ENCODE peak calls at places on chromosomes 6 and 20, in four cellular contexts. A is fibroblast of pulmonary artery, Q is GM12865, B is pancreas. P is an unnamed sample.

GRCh38 chr6:41728073-41728936 is 7.1 kb downstream of the TFEB start:
- DNase-seq in Q (peak), B (no peak), A (no peak), P (no peak)

GRCh38 chr6:137827977-137828815 is 38.9 kb upstream of the TNFAIP3 start:
- DNase-seq in A (no peak), B (no peak), Q (peak), P (no peak)

GRCh38 chr6:151372164-151372563 is 19.2 kb downstream of the ZBTB2 start:
- DNase-seq in B (no peak), A (no peak), Q (no peak), P (no peak)

GRCh38 chr6:19736066-19736465 is 101.1 kb upstream of the ID4 start:
- DNase-seq in Q (no peak), A (no peak), B (no peak), P (no peak)

GRCh38 chr6:122114733-122115132 is 284.7 kb upstream of the HSF2 start:
- DNase-seq in Q (no peak), A (no peak), B (no peak), P (no peak)

GRCh38 chr6:27608916-27609883 is 136.3 kb upstream of the ZNF184 start:
- DNase-seq in B (peak), A (peak), Q (peak), P (peak)

GRCh38 chr6:151136141-151136755 is 103.5 kb upstream of the AKAP12 start:
- DNase-seq in A (no peak), B (peak), Q (no peak), P (no peak)

GRCh38 chr20:19254086-19254821 is 41.8 kb downstream of the SLC24A3 start:
- DNase-seq in A (no peak), Q (no peak), B (no peak), P (peak)

GRCh38 chr6:26330835-26331808 is 33.9 kb upstream of the BTN3A2 start:
- DNase-seq in B (no peak), A (no peak), Q (peak), P (no peak)

GRCh38 chr20:22836877-22837276 is 198.2 kb upstream of the SSTR4 start:
- DNase-seq in A (peak), Q (no peak), B (no peak), P (peak)

GRCh38 chr6:163828038-163828790 is 413.7 kb downstream of the QKI start:
- DNase-seq in Q (no peak), B (no peak), A (no peak), P (no peak)

GRCh38 chr20:58550661-58551060 is 35.5 kb upstream of the APCDD1L start:
- DNase-seq in A (peak), Q (no peak), B (no peak), P (peak)

GRCh38 chr6:33607784-33608161 is 13.3 kb upstream of the ITPR3 start:
- DNase-seq in B (no peak), A (no peak), Q (peak), P (no peak)

GRCh38 chr20:12171927-12172581 is 254.4 kb downstream of the BTBD3 start:
- DNase-seq in Q (no peak), A (peak), B (no peak), P (peak)

GRCh38 chr20:41318271-41318649 is 729 bp upstream of the ZHX3 start:
- DNase-seq in Q (no peak), A (no peak), B (no peak), P (no peak)

GRCh38 chr6:10112871-10113584 is 301.8 kb downstream of the TFAP2A start:
- DNase-seq in A (no peak), B (no peak), Q (no peak), P (no peak)

GRCh38 chr6:79812195-79812594 is 135.2 kb downstream of the ELOVL4 start:
- DNase-seq in Q (no peak), A (no peak), B (no peak), P (no peak)

GRCh38 chr6:79841577-79842381 is 105.6 kb downstream of the ELOVL4 start:
- DNase-seq in B (no peak), A (peak), Q (no peak), P (no peak)

GRCh38 chr6:156780117-156780641 is 3.0 kb downstream of the ARID1B start:
- DNase-seq in B (peak), A (peak), Q (peak), P (peak)

GRCh38 chr6:151018911-151019795 is 153.7 kb downstream of the MTHFD1L start:
- DNase-seq in A (no peak), Q (no peak), B (no peak), P (no peak)

GRCh38 chr6:3872370-3872854 is 23.2 kb downstream of the FAM50B start:
- DNase-seq in B (no peak), Q (no peak), A (no peak), P (no peak)

GRCh38 chr6:158279615-158280014 is 32.6 kb upstream of the TULP4 start:
- DNase-seq in Q (no peak), B (no peak), A (peak), P (no peak)

GRCh38 chr6:37511910-37512399 is 12.3 kb upstream of the CCDC167 start:
- DNase-seq in Q (no peak), A (no peak), B (no peak), P (no peak)

GRCh38 chr20:2748551-2749342 is 51.7 kb downstream of the CPXM1 start:
- DNase-seq in A (no peak), B (no peak), Q (no peak), P (no peak)

GRCh38 chr20:17909745-17910345 is 58.7 kb downstream of the SNX5 start:
- DNase-seq in Q (no peak), B (no peak), A (peak), P (peak)

GRCh38 chr6:12111271-12111670 is 99.2 kb downstream of the HIVEP1 start:
- DNase-seq in B (no peak), Q (no peak), A (no peak), P (no peak)

GRCh38 chr6:12875061-12875460 is 158.5 kb downstream of the PHACTR1 start:
- DNase-seq in B (no peak), Q (no peak), A (peak), P (peak)

GRCh38 chr6:42118162-42119001 is 24.0 kb downstream of the C6orf132 start:
- DNase-seq in Q (no peak), A (no peak), B (peak), P (no peak)

GRCh38 chr6:96522469-96523009 is 933 bp downstream of the UFL1 start:
- DNase-seq in B (no peak), Q (peak), A (peak), P (peak)

GRCh38 chr6:83574783-83575182 is 62.4 kb downstream of the PRSS35 start:
- DNase-seq in A (no peak), B (no peak), Q (no peak), P (no peak)

GRCh38 chr6:24650365-24650764 is 4.4 kb upstream of the KIAA0319 start:
- DNase-seq in Q (no peak), B (no peak), A (no peak), P (no peak)

GRCh38 chr20:38032585-38033329 is 499 bp downstream of the TTI1 start:
- DNase-seq in A (no peak), B (peak), Q (peak), P (no peak)

GRCh38 chr6:32189742-32190053 is 304 bp downstream of the PBX2 start:
- DNase-seq in A (no peak), B (no peak), Q (no peak), P (no peak)
- H3K4me3 ChIP-seq in A (peak), B (peak), Q (peak), P (peak)

DNA sequence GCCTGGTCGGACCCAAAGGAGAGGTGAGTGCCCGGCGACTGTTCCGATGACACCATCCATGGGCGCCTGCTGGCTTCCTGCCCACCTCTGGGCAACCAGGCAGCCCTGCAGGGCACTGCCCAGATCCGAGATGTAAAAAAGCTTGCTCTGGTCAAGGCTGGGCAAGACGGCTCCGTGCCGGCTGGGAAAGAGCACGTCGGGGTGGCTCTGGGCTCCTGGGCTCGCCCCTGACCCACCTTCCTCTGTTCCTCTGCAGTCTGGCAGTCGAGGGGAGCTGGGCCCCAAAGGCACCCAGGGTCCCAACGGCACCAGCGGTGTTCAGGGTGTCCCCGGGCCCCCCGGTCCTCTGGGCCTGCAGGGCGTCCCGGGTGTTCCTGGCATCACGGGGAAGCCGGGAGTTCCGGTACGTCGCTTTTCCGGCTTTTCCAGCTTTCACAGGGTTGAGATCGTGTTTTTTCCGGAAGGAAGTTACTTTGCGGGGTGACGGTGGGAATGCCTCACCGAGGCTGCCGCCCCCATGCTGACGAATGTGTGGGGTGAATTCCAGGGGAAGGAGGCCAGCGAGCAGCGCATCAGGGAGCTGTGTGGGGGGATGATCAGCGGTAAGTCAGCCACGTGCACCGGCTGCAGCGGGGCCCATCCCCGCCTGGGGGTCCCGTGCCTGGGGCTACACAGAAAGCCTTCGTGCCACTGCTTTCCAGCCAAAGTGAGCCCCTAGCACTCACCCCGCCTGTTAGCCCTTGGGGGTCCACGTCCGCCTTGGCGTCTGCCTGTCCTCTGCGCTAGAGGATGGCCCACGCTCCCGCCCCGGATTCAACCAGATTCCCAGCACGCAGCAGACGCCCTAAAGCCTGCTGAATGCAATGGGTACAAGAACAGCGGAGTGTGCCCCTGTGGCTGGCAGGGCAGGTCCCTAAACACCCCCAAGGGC is 19.3 kb downstream of the COL9A3 start:
- DNase-seq in A (no peak), B (no peak), Q (no peak), P (no peak)
- H3K4me3 ChIP-seq in A (no peak), B (no peak), Q (no peak), P (no peak)

DNA sequence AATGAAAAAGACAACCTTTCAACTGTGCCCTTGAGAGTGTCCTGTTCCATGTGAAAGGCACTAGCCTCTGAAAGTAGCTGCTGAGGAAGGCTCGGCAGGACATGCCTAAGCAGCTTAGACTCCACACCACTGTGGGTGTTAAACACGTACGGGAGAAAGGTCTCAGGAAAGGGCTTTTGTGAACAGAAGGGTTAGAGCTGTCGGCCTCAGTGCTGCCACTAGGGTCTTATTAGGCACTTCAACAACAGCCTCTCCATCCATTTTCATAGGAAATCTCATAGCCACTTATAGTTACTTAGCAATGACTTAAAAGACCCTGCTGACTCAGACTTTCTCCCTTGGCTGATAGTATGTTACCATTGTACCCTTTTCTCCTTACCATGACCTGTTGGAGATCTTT is 662.8 kb downstream of the TBC1D32 start:
- DNase-seq in A (no peak), Q (no peak), B (no peak), P (no peak)
- H3K4me3 ChIP-seq in A (no peak), Q (no peak), B (no peak), P (no peak)

GRCh38 chr20:30921286-30922071 is 336.0 kb upstream of the DEFB115 start:
- DNase-seq in B (no peak), A (no peak), Q (no peak), P (peak)
- H3K4me3 ChIP-seq in B (no peak), A (no peak), Q (no peak), P (no peak)

DNA sequence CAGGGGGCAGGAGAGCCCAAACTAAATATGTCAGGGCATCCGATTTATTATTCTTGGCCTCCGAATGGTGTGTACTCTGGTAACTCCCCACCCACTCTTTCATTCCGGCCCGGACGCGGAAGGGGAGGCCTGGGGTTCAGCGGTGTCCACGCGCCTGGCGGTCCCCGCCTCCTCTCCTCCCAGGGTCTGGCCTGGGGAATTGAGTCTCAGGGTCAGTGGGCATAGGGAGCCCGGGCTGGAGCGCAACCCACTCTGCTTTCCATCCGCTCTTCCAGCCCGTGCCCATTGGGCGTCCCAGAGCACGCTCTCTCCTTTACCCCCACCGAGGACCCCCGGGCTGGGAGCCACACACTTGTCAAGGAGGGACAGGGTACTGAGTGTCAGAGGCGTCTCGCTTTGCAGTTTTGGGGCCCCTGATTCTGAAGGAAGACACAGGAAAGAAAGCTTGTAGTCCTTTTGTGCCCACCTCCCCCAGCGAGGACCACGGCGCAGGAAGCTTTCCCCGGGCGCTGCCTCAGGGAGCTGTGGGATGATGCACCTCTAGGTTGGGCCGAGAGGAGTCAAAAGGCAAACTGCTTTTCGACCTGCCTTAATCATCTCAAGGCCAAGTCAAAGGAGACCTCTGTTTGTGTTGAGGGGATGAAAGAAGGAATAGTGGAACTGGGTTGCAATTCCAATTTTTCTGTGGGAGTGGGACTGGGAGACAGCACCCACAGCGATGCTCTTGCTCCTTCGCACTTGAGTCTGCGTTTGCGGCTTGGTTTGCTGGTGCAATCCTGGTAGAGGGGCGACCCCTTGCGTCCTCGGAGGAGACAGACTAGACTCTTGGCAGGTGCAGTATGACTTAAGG is 2.5 kb downstream of the RSPO3 start:
- DNase-seq in Q (peak), A (peak), B (peak), P (peak)
- H3K4me3 ChIP-seq in Q (no peak), A (no peak), B (peak), P (peak)

GRCh38 chr20:31485450-31486339 is 10.6 kb downstream of the REM1 start:
- DNase-seq in A (peak), Q (no peak), B (no peak), P (no peak)
- H3K4me3 ChIP-seq in A (peak), Q (no peak), B (no peak), P (peak)

GRCh38 chr6:134481953-134482352 is 164.0 kb upstream of the SGK1 start:
- DNase-seq in A (no peak), Q (no peak), B (no peak), P (no peak)

GRCh38 chr6:134478764-134479399 is 161.0 kb upstream of the SGK1 start:
- DNase-seq in A (no peak), B (no peak), Q (no peak), P (no peak)

GRCh38 chr6:134480593-134480992 is 162.7 kb upstream of the SGK1 start:
- DNase-seq in Q (no peak), B (peak), A (peak), P (peak)

GRCh38 chr6:134474980-134475379 is 157.1 kb upstream of the SGK1 start:
- DNase-seq in A (no peak), B (no peak), Q (no peak), P (no peak)

DNA sequence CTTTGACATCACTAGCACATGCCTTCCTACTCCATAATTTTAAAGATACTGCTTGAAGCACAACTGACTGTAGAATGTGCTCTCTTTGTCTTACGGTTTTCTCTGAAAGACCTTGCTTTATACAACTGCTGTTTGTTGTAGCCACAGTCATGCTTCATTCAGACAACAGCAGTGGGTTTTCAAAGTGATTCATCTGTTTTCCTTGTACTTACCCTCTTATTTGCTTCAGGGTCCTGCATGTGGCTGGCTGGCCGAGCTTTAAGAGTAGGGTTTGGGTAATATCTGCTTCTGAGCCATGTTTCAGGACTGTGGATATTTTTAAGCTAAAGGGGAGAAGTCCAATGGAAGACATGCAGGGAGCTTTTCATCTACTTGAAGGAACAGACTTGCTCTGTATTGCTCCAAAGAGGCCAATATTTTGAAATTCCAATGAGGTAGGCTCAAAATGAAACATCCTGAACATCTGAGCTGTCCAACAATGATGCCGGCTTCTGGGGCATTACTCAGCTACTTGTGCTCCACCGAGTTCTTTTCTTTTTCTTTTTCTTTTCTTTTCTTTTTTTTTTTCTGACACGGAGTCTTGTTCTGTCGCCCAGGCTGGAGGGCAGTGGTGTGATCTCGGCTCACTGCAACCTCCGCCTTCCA is 160.2 kb upstream of the SGK1 start:
- DNase-seq in Q (no peak), B (no peak), A (peak), P (peak)
- H3K4me3 ChIP-seq in Q (no peak), B (no peak), A (no peak), P (no peak)

GRCh38 chr6:111522393-111523020 is 39.5 kb upstream of the REV3L start:
- DNase-seq in B (no peak), Q (peak), A (no peak), P (no peak)
- H3K4me3 ChIP-seq in B (no peak), Q (no peak), A (no peak), P (no peak)

P was measured in foreskin fibroblast.